ENCODE peak calls at places on chromosomes 11 and 22, in nine cellular contexts. One of them, this sample, is unnamed.
A peak's percentile ranks its signal among the peaks of the same experiment; 100 is the strongest.

GRCh38 chr22:35376728-35377472 is 4.0 kb upstream of the HMOX1 start:
- DNase-seq in IMR-90: peak; percentile 99
- DNase-seq in adrenal gland: peak; percentile 84
- DNase-seq in CD8-positive, alpha-beta T cell: no peak
- DNase-seq in mammary epithelial cell: peak; percentile 97
- DNase-seq in fibroblast of lung: peak; percentile 99
- DNase-seq in left ventricle myocardium inferior: peak; percentile 89
- DNase-seq in A549: peak; percentile 75
- DNase-seq in GM23248: peak; percentile 99
- DNase-seq in this sample: peak; percentile 99

GRCh38 chr11:31711137-31711536 is 100.0 kb downstream of the PAX6 start:
- DNase-seq in GM23248: no peak
- DNase-seq in fibroblast of lung: no peak
- DNase-seq in A549: no peak
- DNase-seq in CD8-positive, alpha-beta T cell: no peak
- DNase-seq in IMR-90: no peak
- DNase-seq in left ventricle myocardium inferior: no peak
- DNase-seq in adrenal gland: no peak
- DNase-seq in mammary epithelial cell: peak; percentile 39
- DNase-seq in this sample: no peak

GRCh38 chr11:16312242-16312641 is 44.1 kb downstream of the SOX6 start:
- DNase-seq in fibroblast of lung: no peak
- DNase-seq in A549: no peak
- DNase-seq in adrenal gland: no peak
- DNase-seq in IMR-90: no peak
- DNase-seq in CD8-positive, alpha-beta T cell: no peak
- DNase-seq in mammary epithelial cell: no peak
- DNase-seq in left ventricle myocardium inferior: no peak
- DNase-seq in GM23248: no peak
- DNase-seq in this sample: no peak

GRCh38 chr11:85595285-85595884 is 31.8 kb downstream of the DLG2 start:
- DNase-seq in A549: peak; percentile 41
- DNase-seq in adrenal gland: no peak
- DNase-seq in IMR-90: peak; percentile 63
- DNase-seq in CD8-positive, alpha-beta T cell: no peak
- DNase-seq in GM23248: peak; percentile 73
- DNase-seq in mammary epithelial cell: peak; percentile 8
- DNase-seq in fibroblast of lung: peak; percentile 72
- DNase-seq in left ventricle myocardium inferior: no peak
- DNase-seq in this sample: no peak

GRCh38 chr11:13160745-13161144 is 116.8 kb upstream of the BMAL1 start:
- DNase-seq in IMR-90: no peak
- DNase-seq in mammary epithelial cell: peak; percentile 97
- DNase-seq in fibroblast of lung: no peak
- DNase-seq in A549: no peak
- DNase-seq in GM23248: no peak
- DNase-seq in left ventricle myocardium inferior: no peak
- DNase-seq in CD8-positive, alpha-beta T cell: no peak
- DNase-seq in adrenal gland: no peak
- DNase-seq in this sample: no peak

GRCh38 chr22:36378080-36378788 is 9.5 kb downstream of the MYH9 start:
- DNase-seq in fibroblast of lung: no peak
- DNase-seq in adrenal gland: no peak
- DNase-seq in IMR-90: no peak
- DNase-seq in left ventricle myocardium inferior: no peak
- DNase-seq in mammary epithelial cell: no peak
- DNase-seq in A549: no peak
- DNase-seq in CD8-positive, alpha-beta T cell: no peak
- DNase-seq in GM23248: no peak
- DNase-seq in this sample: no peak

GRCh38 chr11:37371346-37371970 is 773.4 kb upstream of the RAG2 start:
- DNase-seq in IMR-90: no peak
- DNase-seq in fibroblast of lung: peak; percentile 33
- DNase-seq in CD8-positive, alpha-beta T cell: no peak
- DNase-seq in mammary epithelial cell: peak; percentile 39
- DNase-seq in left ventricle myocardium inferior: no peak
- DNase-seq in GM23248: no peak
- DNase-seq in adrenal gland: no peak
- DNase-seq in A549: no peak
- DNase-seq in this sample: no peak

GRCh38 chr22:36775589-36775965 is 342 bp downstream of the IFT27 start:
- DNase-seq in CD8-positive, alpha-beta T cell: peak; percentile 58
- DNase-seq in mammary epithelial cell: peak; percentile 7
- DNase-seq in adrenal gland: peak; percentile 47
- DNase-seq in left ventricle myocardium inferior: peak; percentile 29
- DNase-seq in fibroblast of lung: peak; percentile 5
- DNase-seq in IMR-90: peak; percentile 5
- DNase-seq in A549: no peak
- DNase-seq in GM23248: peak; percentile 48
- DNase-seq in this sample: no peak

GRCh38 chr11:46896719-46897406 is 21.5 kb downstream of the LRP4 start:
- DNase-seq in GM23248: peak; percentile 73
- DNase-seq in CD8-positive, alpha-beta T cell: no peak
- DNase-seq in adrenal gland: no peak
- DNase-seq in IMR-90: peak; percentile 37
- DNase-seq in mammary epithelial cell: peak; percentile 44
- DNase-seq in A549: peak; percentile 58
- DNase-seq in left ventricle myocardium inferior: no peak
- DNase-seq in fibroblast of lung: peak; percentile 40
- DNase-seq in this sample: no peak

GRCh38 chr11:86442420-86442819 is 67.7 kb downstream of the CCDC81 start:
- DNase-seq in CD8-positive, alpha-beta T cell: no peak
- DNase-seq in GM23248: peak; percentile 10
- DNase-seq in mammary epithelial cell: no peak
- DNase-seq in left ventricle myocardium inferior: no peak
- DNase-seq in adrenal gland: no peak
- DNase-seq in fibroblast of lung: no peak
- DNase-seq in A549: no peak
- DNase-seq in IMR-90: peak; percentile 30
- DNase-seq in this sample: no peak

GRCh38 chr22:49889071-49889470 is 29.2 kb downstream of the ALG12 start:
- DNase-seq in fibroblast of lung: no peak
- DNase-seq in adrenal gland: no peak
- DNase-seq in A549: no peak
- DNase-seq in CD8-positive, alpha-beta T cell: no peak
- DNase-seq in mammary epithelial cell: no peak
- DNase-seq in IMR-90: no peak
- DNase-seq in GM23248: no peak
- DNase-seq in left ventricle myocardium inferior: no peak
- DNase-seq in this sample: no peak

GRCh38 chr11:126212089-126212660 is 593 bp downstream of the FAM118B start:
- DNase-seq in adrenal gland: no peak
- DNase-seq in left ventricle myocardium inferior: no peak
- DNase-seq in IMR-90: peak; percentile 24
- DNase-seq in GM23248: peak; percentile 58
- DNase-seq in mammary epithelial cell: peak; percentile 4
- DNase-seq in A549: no peak
- DNase-seq in CD8-positive, alpha-beta T cell: no peak
- DNase-seq in fibroblast of lung: peak; percentile 21
- DNase-seq in this sample: no peak

GRCh38 chr11:41146326-41146725 is 313.1 kb downstream of the LRRC4C start:
- DNase-seq in GM23248: no peak
- DNase-seq in CD8-positive, alpha-beta T cell: no peak
- DNase-seq in adrenal gland: no peak
- DNase-seq in A549: no peak
- DNase-seq in fibroblast of lung: no peak
- DNase-seq in mammary epithelial cell: no peak
- DNase-seq in IMR-90: no peak
- DNase-seq in left ventricle myocardium inferior: no peak
- DNase-seq in this sample: no peak

GRCh38 chr11:48066881-48067800 is 86.8 kb downstream of the PTPRJ start:
- DNase-seq in GM23248: peak; percentile 37
- DNase-seq in A549: no peak
- DNase-seq in left ventricle myocardium inferior: no peak
- DNase-seq in adrenal gland: no peak
- DNase-seq in IMR-90: no peak
- DNase-seq in mammary epithelial cell: no peak
- DNase-seq in CD8-positive, alpha-beta T cell: no peak
- DNase-seq in fibroblast of lung: no peak
- DNase-seq in this sample: no peak

GRCh38 chr11:92739020-92739419 is 230.4 kb upstream of the MTNR1B start:
- DNase-seq in adrenal gland: peak; percentile 14
- DNase-seq in fibroblast of lung: peak; percentile 94
- DNase-seq in A549: no peak
- DNase-seq in mammary epithelial cell: peak; percentile 6
- DNase-seq in GM23248: peak; percentile 32
- DNase-seq in IMR-90: peak; percentile 29
- DNase-seq in left ventricle myocardium inferior: no peak
- DNase-seq in CD8-positive, alpha-beta T cell: no peak
- DNase-seq in this sample: no peak

GRCh38 chr11:44298862-44299261 is 11.1 kb downstream of the ALX4 start:
- DNase-seq in adrenal gland: no peak
- DNase-seq in CD8-positive, alpha-beta T cell: no peak
- DNase-seq in A549: no peak
- DNase-seq in fibroblast of lung: no peak
- DNase-seq in IMR-90: no peak
- DNase-seq in GM23248: no peak
- DNase-seq in mammary epithelial cell: no peak
- DNase-seq in left ventricle myocardium inferior: no peak
- DNase-seq in this sample: no peak

GRCh38 chr22:23274146-23274526 is 93.8 kb downstream of the BCR start:
- DNase-seq in mammary epithelial cell: no peak
- DNase-seq in fibroblast of lung: no peak
- DNase-seq in GM23248: no peak
- DNase-seq in IMR-90: no peak
- DNase-seq in left ventricle myocardium inferior: no peak
- DNase-seq in adrenal gland: no peak
- DNase-seq in A549: no peak
- DNase-seq in CD8-positive, alpha-beta T cell: no peak
- DNase-seq in this sample: no peak

GRCh38 chr11:59207988-59208432 is 4.7 kb downstream of the MPEG1 start:
- DNase-seq in left ventricle myocardium inferior: no peak
- DNase-seq in adrenal gland: no peak
- DNase-seq in A549: peak; percentile 17
- DNase-seq in mammary epithelial cell: peak; percentile 74
- DNase-seq in IMR-90: peak; percentile 91
- DNase-seq in GM23248: peak; percentile 77
- DNase-seq in CD8-positive, alpha-beta T cell: peak; percentile 44
- DNase-seq in fibroblast of lung: peak; percentile 72
- DNase-seq in this sample: no peak

DNA sequence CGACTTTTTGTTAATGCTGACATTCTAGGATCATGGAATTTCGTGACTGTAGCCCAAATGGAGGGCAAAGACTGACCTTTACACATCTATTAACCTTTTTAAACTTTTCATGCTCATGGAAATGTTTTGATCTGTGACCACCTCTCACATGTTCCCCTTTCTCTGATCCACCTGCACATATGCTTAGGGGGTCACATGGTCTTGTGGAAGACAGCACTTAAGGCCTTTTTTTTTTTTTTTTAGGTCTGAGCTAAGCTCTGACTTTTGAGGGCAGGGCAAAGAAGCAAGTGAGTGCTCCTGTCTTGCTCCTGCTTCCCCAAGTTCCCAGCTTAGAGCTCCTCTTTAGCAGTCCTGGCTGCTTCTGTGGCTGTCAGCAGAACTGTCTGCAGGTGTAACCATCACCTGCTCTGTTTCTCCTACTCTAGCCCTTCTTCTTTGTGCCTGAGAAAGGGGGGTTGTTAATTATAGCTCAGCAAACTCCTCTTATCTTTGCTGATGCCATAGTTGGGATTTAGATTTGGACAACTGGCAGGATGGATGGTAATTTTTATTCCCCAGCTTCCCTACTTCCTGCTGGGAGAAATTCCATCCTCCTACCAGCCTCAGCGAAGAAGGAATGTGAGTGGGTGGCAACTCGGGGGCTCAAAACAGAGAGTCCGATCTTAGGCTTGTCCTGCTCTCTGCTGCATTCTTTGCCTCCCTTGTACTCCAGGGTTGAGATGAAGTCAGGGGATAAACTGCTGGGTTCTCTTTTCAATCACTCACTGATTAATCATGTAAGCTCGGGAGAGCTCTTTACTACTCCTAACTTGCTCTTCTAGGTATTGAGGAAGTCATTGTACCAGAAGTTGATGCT is 64.4 kb downstream of the GRAMD1B start:
- DNase-seq in left ventricle myocardium inferior: no peak
- DNase-seq in IMR-90: peak; percentile 69
- DNase-seq in GM23248: peak; percentile 75
- DNase-seq in adrenal gland: no peak
- DNase-seq in CD8-positive, alpha-beta T cell: no peak
- DNase-seq in A549: no peak
- DNase-seq in fibroblast of lung: no peak
- DNase-seq in mammary epithelial cell: peak; percentile 8
- DNase-seq in this sample: no peak
- H3K4me3 ChIP-seq in left ventricle myocardium inferior: no peak overlapping the region
- H3K4me3 ChIP-seq in IMR-90: no peak overlapping the region
- H3K4me3 ChIP-seq in GM23248: peak overlapping the region; percentile 47
- H3K4me3 ChIP-seq in adrenal gland: no peak overlapping the region
- H3K4me3 ChIP-seq in CD8-positive, alpha-beta T cell: no peak overlapping the region
- H3K4me3 ChIP-seq in A549: no peak overlapping the region
- H3K4me3 ChIP-seq in fibroblast of lung: no peak overlapping the region
- H3K4me3 ChIP-seq in mammary epithelial cell: no peak overlapping the region
- H3K4me3 ChIP-seq in this sample: no peak overlapping the region

GRCh38 chr22:31748490-31748889 is 1.4 kb downstream of the PRR14L start:
- DNase-seq in CD8-positive, alpha-beta T cell: no peak
- DNase-seq in GM23248: peak; percentile 38
- DNase-seq in A549: no peak
- DNase-seq in IMR-90: no peak
- DNase-seq in left ventricle myocardium inferior: no peak
- DNase-seq in fibroblast of lung: no peak
- DNase-seq in mammary epithelial cell: no peak
- DNase-seq in adrenal gland: no peak
- DNase-seq in this sample: no peak
- H3K27ac ChIP-seq in CD8-positive, alpha-beta T cell: no peak overlapping the region
- H3K27ac ChIP-seq in GM23248: peak overlapping the region; percentile 77
- H3K27ac ChIP-seq in A549: no peak overlapping the region
- H3K27ac ChIP-seq in IMR-90: peak overlapping the region; percentile 21
- H3K27ac ChIP-seq in left ventricle myocardium inferior: no peak overlapping the region
- H3K27ac ChIP-seq in fibroblast of lung: no peak overlapping the region
- H3K27ac ChIP-seq in mammary epithelial cell: peak overlapping the region; percentile 73
- H3K27ac ChIP-seq in adrenal gland: no peak overlapping the region
- H3K27ac ChIP-seq in this sample: no peak overlapping the region

GRCh38 chr11:97965849-97966646 is 1054.7 kb upstream of the CNTN5 start:
- DNase-seq in mammary epithelial cell: peak; percentile 85
- DNase-seq in CD8-positive, alpha-beta T cell: no peak
- DNase-seq in left ventricle myocardium inferior: no peak
- DNase-seq in adrenal gland: no peak
- DNase-seq in IMR-90: peak; percentile 98
- DNase-seq in A549: no peak
- DNase-seq in fibroblast of lung: peak; percentile 84
- DNase-seq in GM23248: peak; percentile 91
- DNase-seq in this sample: no peak
- H3K9me3 ChIP-seq in mammary epithelial cell: no peaks in the 10 kb centered on the region
- H3K9me3 ChIP-seq in CD8-positive, alpha-beta T cell: no peaks in the 10 kb centered on the region
- H3K9me3 ChIP-seq in left ventricle myocardium inferior: no peaks in the 10 kb centered on the region
- H3K9me3 ChIP-seq in adrenal gland: no peaks in the 10 kb centered on the region
- H3K9me3 ChIP-seq in IMR-90: no peaks in the 10 kb centered on the region
- H3K9me3 ChIP-seq in A549: no peaks in the 10 kb centered on the region
- H3K9me3 ChIP-seq in fibroblast of lung: no peaks in the 10 kb centered on the region
- H3K9me3 ChIP-seq in GM23248: no peaks in the 10 kb centered on the region
- H3K9me3 ChIP-seq in this sample: no peaks in the 10 kb centered on the region

DNA sequence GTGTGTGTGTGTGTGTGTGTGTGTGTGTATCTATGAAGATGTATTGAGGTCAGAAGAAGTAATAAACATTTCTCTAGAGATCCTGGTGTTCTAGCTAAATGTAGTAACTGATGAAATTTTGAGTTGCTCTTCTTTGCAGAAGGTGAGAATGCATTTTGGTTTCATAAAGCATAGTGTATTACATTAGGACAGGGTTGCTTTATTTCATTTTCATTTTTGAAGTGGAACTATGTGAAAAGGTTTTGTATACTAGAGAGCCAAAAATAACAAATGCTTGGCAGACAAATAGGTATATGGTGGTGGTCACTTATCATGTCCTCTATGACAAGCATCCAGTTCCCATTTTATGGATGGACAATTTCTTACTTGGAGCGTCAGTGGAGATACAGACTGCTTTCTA is 99.0 kb downstream of the CASP12 start:
- DNase-seq in GM23248: no peak
- DNase-seq in A549: no peak
- DNase-seq in mammary epithelial cell: no peak
- DNase-seq in CD8-positive, alpha-beta T cell: no peak
- DNase-seq in adrenal gland: no peak
- DNase-seq in left ventricle myocardium inferior: no peak
- DNase-seq in IMR-90: no peak
- DNase-seq in fibroblast of lung: no peak
- DNase-seq in this sample: no peak
- H3K4me3 ChIP-seq in GM23248: no peak overlapping the region
- H3K4me3 ChIP-seq in A549: no peak overlapping the region
- H3K4me3 ChIP-seq in mammary epithelial cell: no peak overlapping the region
- H3K4me3 ChIP-seq in CD8-positive, alpha-beta T cell: peak overlapping the region; percentile 0
- H3K4me3 ChIP-seq in adrenal gland: no peak overlapping the region
- H3K4me3 ChIP-seq in left ventricle myocardium inferior: no peak overlapping the region
- H3K4me3 ChIP-seq in IMR-90: no peak overlapping the region
- H3K4me3 ChIP-seq in fibroblast of lung: no peak overlapping the region
- H3K4me3 ChIP-seq in this sample: no peak overlapping the region

This sample was measured in iPS DF 6.9.